ENCODE peak calls at places on chromosomes 4 and X, in five cellular contexts. One of them, this sample, is unnamed.

GRCh38 chrX:81120936-81121351 is 80.8 kb downstream of the HMGN5 start:
- DNase-seq in bronchial epithelial cell: peak; percentile 47
- DNase-seq in Peyer's patch: peak; percentile 61
- DNase-seq in ELF-1: peak; percentile 83
- DNase-seq in NCI-H2081: peak; percentile 66
- DNase-seq in this sample: no peak

GRCh38 chrX:17030092-17030491 is 83.6 kb downstream of the REPS2 start:
- DNase-seq in NCI-H2081: peak; percentile 10
- DNase-seq in ELF-1: no peak
- DNase-seq in bronchial epithelial cell: no peak
- DNase-seq in Peyer's patch: no peak
- DNase-seq in this sample: no peak

GRCh38 chr4:8419222-8420041 is 21.1 kb downstream of the ACOX3 start:
- DNase-seq in Peyer's patch: no peak
- DNase-seq in ELF-1: no peak
- DNase-seq in bronchial epithelial cell: no peak
- DNase-seq in NCI-H2081: no peak
- DNase-seq in this sample: no peak

GRCh38 chr4:183831026-183831446 is 74.1 kb upstream of the STOX2 start:
- DNase-seq in bronchial epithelial cell: no peak
- DNase-seq in Peyer's patch: no peak
- DNase-seq in NCI-H2081: no peak
- DNase-seq in ELF-1: no peak
- DNase-seq in this sample: no peak

GRCh38 chr4:133584714-133585113 is 435.6 kb downstream of the PCDH10 start:
- DNase-seq in ELF-1: peak; percentile 23
- DNase-seq in bronchial epithelial cell: no peak
- DNase-seq in NCI-H2081: no peak
- DNase-seq in Peyer's patch: no peak
- DNase-seq in this sample: no peak

GRCh38 chr4:142314183-142314582 is 531.9 kb downstream of the INPP4B start:
- DNase-seq in ELF-1: no peak
- DNase-seq in NCI-H2081: no peak
- DNase-seq in bronchial epithelial cell: no peak
- DNase-seq in Peyer's patch: peak; percentile 58
- DNase-seq in this sample: no peak

GRCh38 chrX:114181195-114181594 is 402.7 kb upstream of the HTR2C start:
- DNase-seq in bronchial epithelial cell: no peak
- DNase-seq in ELF-1: no peak
- DNase-seq in Peyer's patch: no peak
- DNase-seq in NCI-H2081: no peak
- DNase-seq in this sample: no peak

GRCh38 chr4:123449780-123450179 is 53.2 kb downstream of the SPRY1 start:
- DNase-seq in ELF-1: no peak
- DNase-seq in bronchial epithelial cell: peak; percentile 39
- DNase-seq in NCI-H2081: no peak
- DNase-seq in Peyer's patch: no peak
- DNase-seq in this sample: no peak

GRCh38 chr4:154707877-154708276 is 35.9 kb upstream of the LRAT start:
- DNase-seq in Peyer's patch: no peak
- DNase-seq in NCI-H2081: no peak
- DNase-seq in bronchial epithelial cell: peak; percentile 82
- DNase-seq in ELF-1: no peak
- DNase-seq in this sample: no peak

GRCh38 chr4:20086067-20086466 is 165.6 kb upstream of the SLIT2 start:
- DNase-seq in bronchial epithelial cell: no peak
- DNase-seq in ELF-1: no peak
- DNase-seq in NCI-H2081: no peak
- DNase-seq in Peyer's patch: no peak
- DNase-seq in this sample: no peak

GRCh38 chr4:109921384-109921808 is 8.7 kb downstream of the EGF start:
- DNase-seq in ELF-1: peak; percentile 61
- DNase-seq in bronchial epithelial cell: peak; percentile 90
- DNase-seq in Peyer's patch: no peak
- DNase-seq in NCI-H2081: no peak
- DNase-seq in this sample: no peak

GRCh38 chrX:153065389-153065788 is 6.9 kb upstream of the PNMA6A start:
- DNase-seq in NCI-H2081: no peak
- DNase-seq in Peyer's patch: no peak
- DNase-seq in bronchial epithelial cell: no peak
- DNase-seq in ELF-1: no peak
- DNase-seq in this sample: no peak

GRCh38 chr4:140049024-140049923 is 104.7 kb downstream of the MAML3 start:
- DNase-seq in ELF-1: peak; percentile 74
- DNase-seq in NCI-H2081: peak; percentile 97
- DNase-seq in bronchial epithelial cell: peak; percentile 30
- DNase-seq in Peyer's patch: peak; percentile 77
- DNase-seq in this sample: no peak

GRCh38 chr4:126271266-126271665 is 956.5 kb downstream of the FAT4 start:
- DNase-seq in Peyer's patch: no peak
- DNase-seq in ELF-1: no peak
- DNase-seq in NCI-H2081: no peak
- DNase-seq in bronchial epithelial cell: peak; percentile 12
- DNase-seq in this sample: no peak

GRCh38 chr4:153084939-153085630 is 119.2 kb upstream of the TRIM2 start:
- DNase-seq in bronchial epithelial cell: peak; percentile 65
- DNase-seq in Peyer's patch: peak; percentile 89
- DNase-seq in NCI-H2081: peak; percentile 41
- DNase-seq in ELF-1: peak; percentile 83
- DNase-seq in this sample: no peak

GRCh38 chrX:31356501-31357263 is 284.8 kb upstream of the FTHL17 start:
- DNase-seq in Peyer's patch: no peak
- DNase-seq in ELF-1: no peak
- DNase-seq in NCI-H2081: peak; percentile 11
- DNase-seq in bronchial epithelial cell: no peak
- DNase-seq in this sample: no peak

GRCh38 chr4:2290974-2291704 is 29.2 kb upstream of the MXD4 start:
- DNase-seq in NCI-H2081: no peak
- DNase-seq in ELF-1: no peak
- DNase-seq in bronchial epithelial cell: no peak
- DNase-seq in Peyer's patch: peak; percentile 89
- DNase-seq in this sample: peak; percentile 85

GRCh38 chr4:118790544-118790943 is 45.4 kb downstream of the SEC24D start:
- DNase-seq in NCI-H2081: peak; percentile 6
- DNase-seq in ELF-1: no peak
- DNase-seq in bronchial epithelial cell: no peak
- DNase-seq in Peyer's patch: no peak
- DNase-seq in this sample: no peak

GRCh38 chrX:46757052-46757451 is 1.9 kb downstream of the SLC9A7 start:
- DNase-seq in bronchial epithelial cell: no peak
- DNase-seq in NCI-H2081: peak; percentile 37
- DNase-seq in ELF-1: no peak
- DNase-seq in Peyer's patch: no peak
- DNase-seq in this sample: no peak

GRCh38 chr4:80610845-80611244 is 275.3 kb downstream of the CFAP299 start:
- DNase-seq in NCI-H2081: no peak
- DNase-seq in Peyer's patch: peak; percentile 77
- DNase-seq in bronchial epithelial cell: peak; percentile 31
- DNase-seq in ELF-1: no peak
- DNase-seq in this sample: no peak

This sample was measured in chondrocyte.